ENCODE peak calls at places on chromosomes 12 and 14, in four cellular contexts. K is A549; E is pancreas; Z is CD8-positive, alpha-beta T cell. S is an unnamed sample.

GRCh38 chr12:47102845-47103666 is 23.3 kb upstream of the AMIGO2 start:
- DNase-seq in K (no peak), E (no peak), Z (no peak), S (no peak)

GRCh38 chr12:93526786-93527428 is 45.6 kb upstream of the SOCS2 start:
- DNase-seq in K (peak; percentile 92), E (no peak), Z (no peak), S (no peak)

GRCh38 chr14:104637546-104638003 is 33.0 kb upstream of the TMEM179 start:
- DNase-seq in K (no peak), E (no peak), Z (no peak), S (no peak)

GRCh38 chr12:26195250-26195640 is at the start of gene SSPN:
- DNase-seq in K (peak; percentile 33), E (peak; percentile 69), Z (no peak), S (no peak)

GRCh38 chr14:50339178-50339804 is 27.2 kb downstream of the DMAC2L start:
- DNase-seq in K (no peak), E (no peak), Z (no peak), S (no peak)

GRCh38 chr12:27284021-27284420 is 39.9 kb downstream of the STK38L start:
- DNase-seq in K (no peak), E (no peak), Z (no peak), S (no peak)

GRCh38 chr12:94025730-94026129 is 122.6 kb upstream of the PLXNC1 start:
- DNase-seq in K (no peak), E (no peak), Z (no peak), S (no peak)

GRCh38 chr14:53967606-53968005 is 11.0 kb upstream of the BMP4 start:
- DNase-seq in K (no peak), E (no peak), Z (no peak), S (no peak)

GRCh38 chr14:73248294-73248868 is 11.1 kb downstream of the PAPLN start:
- DNase-seq in K (no peak), E (no peak), Z (no peak), S (no peak)

GRCh38 chr12:116461060-116461459 is 98.1 kb upstream of the MAP1LC3B2 start:
- DNase-seq in K (no peak), E (no peak), Z (no peak), S (no peak)

GRCh38 chr14:95359974-95360826 is 40.5 kb upstream of the CLMN start:
- DNase-seq in K (no peak), E (no peak), Z (no peak), S (no peak)

GRCh38 chr12:27549231-27549800 is 25.3 kb downstream of the PPFIBP1 start:
- DNase-seq in K (peak; percentile 82), E (no peak), Z (no peak), S (no peak)

GRCh38 chr12:78398750-78399149 is 465.8 kb upstream of the SYT1 start:
- DNase-seq in K (peak; percentile 67), E (no peak), Z (no peak), S (no peak)

GRCh38 chr12:28973491-28973890 is 175.6 kb upstream of the FAR2 start:
- DNase-seq in K (no peak), E (no peak), Z (no peak), S (no peak)

GRCh38 chr14:58637040-58637390 is 747 bp upstream of the DACT1 start:
- DNase-seq in K (peak; percentile 50), E (no peak), Z (no peak), S (no peak)

GRCh38 chr12:84727964-84728363 is 184.6 kb downstream of the SLC6A15 start:
- DNase-seq in K (no peak), E (no peak), Z (no peak), S (no peak)

DNA sequence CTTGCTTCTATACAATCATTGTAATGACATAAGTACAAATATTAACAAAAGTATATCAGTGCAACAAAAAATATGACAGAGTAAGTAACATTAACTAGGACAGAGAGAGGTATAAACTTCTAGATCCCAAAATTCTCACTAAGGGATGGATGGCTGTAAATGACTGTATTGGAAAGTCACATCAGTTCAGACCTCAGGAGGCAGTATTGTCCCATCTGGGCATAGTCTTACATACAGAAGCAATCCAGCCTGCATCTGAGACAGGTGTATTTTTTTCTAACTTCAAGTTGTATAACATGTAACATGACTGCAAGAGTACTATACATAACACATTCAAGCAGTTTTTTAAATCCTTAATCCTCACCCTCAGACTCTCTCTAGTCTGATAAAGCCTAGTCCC is 99.0 kb downstream of the GARIN6 start:
- DNase-seq in K (peak; percentile 3), E (no peak), Z (no peak), S (no peak)
- TF ChIP-seq CTCF in K (no peak), E (no peak), Z (no peak), S (no peak)

GRCh38 chr12:15982471-15982870 is 71.3 kb downstream of the DERA start:
- DNase-seq in K (peak; percentile 18), E (no peak), Z (no peak), S (no peak)
- TF ChIP-seq CTCF in K (no peak), E (no peak), Z (no peak), S (no peak)

DNA sequence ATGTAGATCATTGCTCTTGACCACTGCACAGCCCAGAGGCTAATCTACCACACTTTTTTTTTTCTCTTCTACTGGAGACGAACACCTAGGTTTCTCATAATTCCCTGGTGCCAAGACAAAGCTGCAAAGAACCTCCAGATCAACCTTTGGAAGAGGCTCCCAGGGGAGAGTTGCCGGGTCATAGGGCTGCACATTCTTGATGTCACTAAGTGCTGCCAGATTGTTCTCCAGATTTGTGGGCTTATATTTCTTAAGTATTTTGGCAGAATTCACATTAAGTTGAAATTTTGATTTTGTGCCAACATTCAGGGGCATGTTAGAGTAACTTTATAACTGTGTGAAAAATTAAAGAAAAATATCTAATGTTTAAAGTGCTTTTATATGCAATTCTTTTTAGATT is 13.5 kb upstream of the PDZRN4 start:
- DNase-seq in K (no peak), E (no peak), Z (no peak), S (no peak)
- TF ChIP-seq CTCF in K (no peak), E (no peak), Z (no peak), S (no peak)

DNA sequence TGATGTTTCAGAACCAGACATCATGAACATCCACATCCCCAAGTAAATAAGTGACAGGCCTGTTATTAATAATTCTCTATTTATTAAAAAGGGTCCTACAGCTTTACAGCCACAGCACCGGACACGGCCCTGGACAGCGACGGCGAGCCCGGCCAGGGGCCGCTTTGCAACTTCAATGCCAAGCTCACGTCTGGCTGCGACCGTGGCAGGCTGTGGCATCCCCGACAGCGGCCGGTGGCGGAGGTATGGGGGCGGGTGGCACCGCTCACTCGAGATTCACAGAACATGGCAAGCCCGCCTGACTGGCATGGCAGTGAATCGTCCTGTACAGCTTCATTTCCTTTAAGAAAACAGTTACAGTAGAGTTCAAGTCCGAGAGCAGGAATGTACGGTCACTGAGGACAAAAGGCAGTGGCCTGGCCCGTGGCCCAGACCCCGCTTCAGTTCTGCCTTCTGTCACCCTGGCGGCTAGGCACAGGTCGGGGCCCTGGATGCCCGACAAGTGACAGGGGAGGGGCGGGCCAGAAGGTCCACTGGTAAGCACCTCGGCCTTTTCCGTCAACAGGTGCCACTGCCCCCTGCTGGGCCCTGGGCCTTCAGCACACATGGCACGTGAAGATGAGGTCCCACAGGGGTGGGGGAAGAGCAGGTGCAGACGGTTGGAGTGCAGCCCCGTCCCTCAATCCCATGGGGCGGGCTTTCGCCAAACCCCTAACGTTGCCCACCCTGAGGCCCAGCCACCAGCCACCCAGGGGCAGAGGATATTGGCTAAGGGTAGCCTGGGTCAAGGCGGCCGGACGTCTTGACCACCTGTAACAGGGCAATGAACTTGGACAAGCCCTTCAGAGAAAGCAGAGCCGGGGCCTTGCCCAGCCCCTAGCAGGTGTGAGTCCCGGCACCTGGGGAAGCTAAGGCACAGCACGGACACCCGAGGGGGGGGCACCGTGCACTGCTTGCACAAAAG is 30.3 kb downstream of the HIP1R start:
- DNase-seq in K (peak; percentile 64), E (peak; percentile 73), Z (no peak), S (no peak)
- TF ChIP-seq CTCF in K (peak; percentile 41), E (peak; percentile 42), Z (no peak), S (peak; percentile 20)

GRCh38 chr12:3805058-3805457 is 52.1 kb upstream of the CRACR2A start:
- DNase-seq in K (no peak), E (no peak), Z (no peak), S (no peak)
- TF ChIP-seq CTCF in K (no peak), E (no peak), Z (no peak), S (no peak)

DNA sequence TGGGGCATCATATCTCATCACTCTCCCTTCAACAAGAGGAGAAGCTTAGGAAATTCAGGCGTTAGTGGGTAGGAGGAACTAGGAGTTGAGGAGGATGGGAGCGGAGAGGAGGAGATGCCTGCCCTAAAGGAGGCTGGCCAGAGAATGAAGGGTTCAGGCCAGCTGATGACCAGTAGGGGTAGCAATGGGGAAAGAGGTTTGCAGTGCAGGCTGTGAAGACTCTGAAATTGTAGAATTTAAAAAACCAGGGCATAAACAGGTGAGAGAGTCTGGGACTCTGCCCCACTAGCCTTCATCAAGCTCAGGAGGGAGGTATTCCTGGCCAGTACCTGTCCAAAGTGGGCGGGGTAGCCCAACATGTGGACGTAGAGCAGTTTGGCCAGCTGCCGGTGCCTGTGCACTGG is 807 bp downstream of the AP1G2 start:
- DNase-seq in K (peak; percentile 30), E (no peak), Z (no peak), S (no peak)
- TF ChIP-seq CTCF in K (peak; percentile 15), E (no peak), Z (no peak), S (no peak)

S was measured in natural killer cell.